ENCODE peak calls at places on chromosome 4, in ten cellular contexts. Z is substantia nigra; F is AG09309; H is mucosa of gallbladder; R is stimulated activated naive CD8-positive, alpha-beta T cell treated with anti-CD3 and anti-CD28 coated beads, Interleukin-15, Interleukin-2, amounts not matched to agents 100 U/mL and 50 U/mL, for 24 hours; O is AG08396; A is OCI-LY7; U is CD4-positive, alpha-beta memory T cell; I is tibial artery; B is activated T-helper 1 cell treated with Interleukin-2 at 50 U/mL for 16 hours. K is an unnamed sample.
A peak's percentile ranks its signal among the peaks of the same experiment; 100 is the strongest.

GRCh38 chr4:145816091-145816490 is 122.5 kb downstream of the ZNF827 start:
- DNase-seq in B (no peak), Z (no peak), A (no peak), H (no peak), U (no peak), I (no peak), O (no peak), R (no peak), F (no peak), K (no peak)

GRCh38 chr4:138202686-138203085 is 39.5 kb downstream of the SLC7A11 start:
- DNase-seq in O (no peak), U (no peak), Z (no peak), F (no peak), I (no peak), A (no peak), H (peak; percentile 41), B (no peak), R (no peak), K (no peak)

GRCh38 chr4:26590639-26591038 is 6.8 kb downstream of the TBC1D19 start:
- DNase-seq in Z (no peak), A (no peak), O (no peak), H (no peak), F (no peak), U (no peak), B (no peak), I (no peak), R (no peak), K (no peak)

GRCh38 chr4:112038861-112039260 is 106.4 kb upstream of the FAM241A start:
- DNase-seq in U (no peak), R (no peak), A (no peak), I (no peak), Z (no peak), O (no peak), H (no peak), B (no peak), F (no peak), K (no peak)

GRCh38 chr4:79526970-79527565 is 119.0 kb upstream of the GK2 start:
- DNase-seq in U (no peak), H (no peak), I (no peak), R (no peak), A (no peak), Z (no peak), B (no peak), O (no peak), F (no peak), K (no peak)

GRCh38 chr4:15482842-15483241 is 13.2 kb downstream of the CC2D2A start:
- DNase-seq in I (no peak), U (no peak), B (no peak), R (no peak), A (no peak), F (no peak), Z (no peak), H (no peak), O (no peak), K (no peak)

GRCh38 chr4:74374128-74374527 is 9.2 kb downstream of the EREG start:
- DNase-seq in U (no peak), R (no peak), F (no peak), I (no peak), A (no peak), B (no peak), O (no peak), Z (no peak), H (no peak), K (no peak)

GRCh38 chr4:79467246-79467932 is 59.4 kb upstream of the GK2 start:
- DNase-seq in O (no peak), Z (no peak), H (no peak), U (no peak), F (no peak), I (no peak), A (no peak), R (no peak), B (no peak), K (no peak)

GRCh38 chr4:144985014-144985413 is 113.0 kb downstream of the ANAPC10 start:
- DNase-seq in H (no peak), R (no peak), B (no peak), A (no peak), I (no peak), Z (no peak), O (no peak), U (no peak), F (no peak), K (no peak)

GRCh38 chr4:187020681-187021080 is 297.0 kb upstream of the FAT1 start:
- DNase-seq in B (no peak), I (no peak), H (no peak), U (no peak), F (no peak), Z (no peak), O (no peak), A (no peak), R (no peak), K (no peak)

GRCh38 chr4:172809998-172810397 is 358.6 kb upstream of the GALNT7 start:
- DNase-seq in H (no peak), Z (no peak), B (no peak), R (no peak), F (no peak), I (no peak), A (no peak), U (no peak), O (no peak), K (no peak)

GRCh38 chr4:152959080-152959479 is 23.0 kb downstream of the FHDC1 start:
- DNase-seq in A (no peak), H (no peak), R (no peak), Z (no peak), B (no peak), F (no peak), U (no peak), I (no peak), O (no peak), K (no peak)

GRCh38 chr4:24853142-24853541 is 57.8 kb downstream of the SOD3 start:
- DNase-seq in A (no peak), B (no peak), F (no peak), O (no peak), U (no peak), I (no peak), R (no peak), Z (no peak), H (no peak), K (no peak)

GRCh38 chr4:114193625-114194399 is 214.4 kb upstream of the ARSJ start:
- DNase-seq in I (no peak), R (no peak), U (no peak), B (no peak), A (no peak), Z (no peak), H (no peak), F (no peak), O (no peak), K (no peak)

GRCh38 chr4:168199262-168199957 is 107.1 kb downstream of the ANXA10 start:
- DNase-seq in R (no peak), B (no peak), U (no peak), F (no peak), Z (no peak), A (no peak), I (no peak), O (no peak), H (no peak), K (no peak)

GRCh38 chr4:71769434-71769833 is 14.4 kb downstream of the GC start:
- DNase-seq in U (no peak), H (no peak), O (no peak), I (no peak), A (no peak), B (no peak), R (no peak), Z (no peak), F (no peak), K (no peak)

GRCh38 chr4:173958445-173958844 is 325.0 kb downstream of the FBXO8 start:
- DNase-seq in O (peak; percentile 3), I (no peak), U (no peak), B (no peak), H (no peak), F (no peak), R (no peak), Z (no peak), A (no peak), K (no peak)

GRCh38 chr4:170248576-170248975 is 158.8 kb upstream of the AADAT start:
- DNase-seq in A (no peak), Z (no peak), U (no peak), R (no peak), I (no peak), H (no peak), F (no peak), O (no peak), B (no peak), K (no peak)

GRCh38 chr4:180150818-180151217 is 2092.4 kb upstream of the TENM3 start:
- DNase-seq in H (no peak), R (no peak), B (no peak), U (no peak), A (peak; percentile 55), I (no peak), O (no peak), Z (no peak), F (no peak), K (peak; percentile 46)

GRCh38 chr4:151691639-151692442 is 69.0 kb downstream of the GATB start:
- DNase-seq in A (no peak), B (no peak), Z (no peak), O (no peak), H (no peak), F (no peak), I (no peak), U (no peak), R (no peak), K (no peak)

GRCh38 chr4:14984452-14984851 is 17.8 kb upstream of the CPEB2 start:
- DNase-seq in H (no peak), I (no peak), F (no peak), A (no peak), O (no peak), B (no peak), R (no peak), Z (no peak), U (no peak), K (no peak)

GRCh38 chr4:118099106-118099505 is 64.8 kb downstream of the NDST3 start:
- DNase-seq in F (no peak), U (no peak), R (no peak), O (no peak), I (no peak), Z (no peak), A (no peak), H (no peak), B (no peak), K (no peak)

GRCh38 chr4:17578482-17578891 is 1.5 kb downstream of the LAP3 start:
- DNase-seq in R (no peak), B (no peak), F (no peak), I (no peak), O (peak; percentile 16), U (peak; percentile 14), H (no peak), Z (no peak), A (peak; percentile 59), K (peak; percentile 77)

GRCh38 chr4:76383001-76383400 is 37.9 kb downstream of the CCDC158 start:
- DNase-seq in A (no peak), Z (no peak), R (no peak), F (no peak), B (no peak), I (no peak), U (no peak), H (no peak), O (no peak), K (no peak)

GRCh38 chr4:60805500-60806313 is 394.4 kb upstream of the ADGRL3 start:
- DNase-seq in U (no peak), F (no peak), Z (no peak), I (no peak), A (peak; percentile 23), R (no peak), H (no peak), B (no peak), O (peak; percentile 10), K (peak; percentile 63)

GRCh38 chr4:2797545-2798305 is 4.8 kb downstream of the SH3BP2 start:
- DNase-seq in I (peak; percentile 19), Z (no peak), B (no peak), R (peak; percentile 63), H (no peak), O (no peak), A (no peak), U (peak; percentile 69), F (no peak), K (no peak)

GRCh38 chr4:3687538-3687937 is 78.6 kb upstream of the ADRA2C start:
- DNase-seq in U (no peak), R (no peak), H (no peak), F (no peak), O (no peak), Z (no peak), A (no peak), I (no peak), B (no peak), K (no peak)

K was measured in Karpas-422.